ENCODE peak calls at places on chromosomes 7 and 10, in seven cellular contexts. O is tibial nerve, R is fibroblast of lung, Y is brain microvascular endothelial cell, V is dorsolateral prefrontal cortex, Z is PC-3, M is SK-N-SH. A is an unnamed sample.

GRCh38 chr7:36970551-36971514 is 246.5 kb upstream of the AOAH start:
- DNase-seq in R (no peak), V (no peak), M (no peak), O (no peak), Z (no peak), Y (no peak), A (no peak)

GRCh38 chr7:135726389-135726788 is 1.6 kb downstream of the SLC13A4 start:
- DNase-seq in Y (no peak), Z (no peak), V (no peak), O (no peak), R (no peak), M (no peak), A (no peak)

GRCh38 chr10:132382231-132382922 is 14.6 kb upstream of the PWWP2B start:
- DNase-seq in R (no peak), O (no peak), Z (no peak), V (no peak), Y (no peak), M (no peak), A (peak; percentile 2)

GRCh38 chr10:29344073-29344820 is 55.4 kb downstream of the LYZL1 start:
- DNase-seq in Y (peak; percentile 75), R (no peak), V (no peak), Z (peak; percentile 3), M (no peak), O (peak; percentile 34), A (no peak)

GRCh38 chr10:123149568-123150228 is 1.8 kb downstream of the HMX2 start:
- DNase-seq in V (no peak), M (peak; percentile 63), R (peak; percentile 44), O (no peak), Y (no peak), Z (no peak), A (peak; percentile 51)

GRCh38 chr10:103812004-103812403 is 43.4 kb downstream of the SH3PXD2A start:
- DNase-seq in O (no peak), Y (no peak), R (no peak), M (no peak), Z (no peak), V (no peak), A (no peak)

GRCh38 chr7:116393654-116394053 is 105.9 kb upstream of the CAV2 start:
- DNase-seq in R (peak; percentile 18), V (no peak), Z (no peak), Y (peak; percentile 33), O (no peak), M (no peak), A (no peak)

GRCh38 chr10:1074748-1075358 is 18.7 kb downstream of the WDR37 start:
- DNase-seq in Y (no peak), V (no peak), M (peak; percentile 32), Z (no peak), R (peak; percentile 13), O (no peak), A (no peak)

GRCh38 chr7:108211382-108212201 is 81.4 kb upstream of the LAMB4 start:
- DNase-seq in M (no peak), O (no peak), V (peak; percentile 51), Z (peak; percentile 85), R (peak; percentile 28), Y (peak; percentile 48), A (no peak)

GRCh38 chr10:47412869-47413268 is 28.8 kb upstream of the ZNF488 start:
- DNase-seq in Y (no peak), Z (peak; percentile 33), M (no peak), V (no peak), O (no peak), R (no peak), A (no peak)

GRCh38 chr7:80244206-80244956 is 109.8 kb downstream of the GNAI1 start:
- DNase-seq in M (no peak), V (no peak), R (peak; percentile 38), O (no peak), Y (no peak), Z (no peak), A (no peak)

GRCh38 chr7:134856141-134856540 is 76.7 kb downstream of the CALD1 start:
- DNase-seq in Y (no peak), Z (no peak), V (no peak), R (no peak), O (no peak), M (peak; percentile 58), A (no peak)

GRCh38 chr7:106542550-106543220 is 118.3 kb downstream of the CCDC71L start:
- DNase-seq in Z (peak; percentile 85), Y (peak; percentile 85), O (peak; percentile 33), M (peak; percentile 65), V (no peak), R (peak; percentile 90), A (no peak)

GRCh38 chr10:29734980-29735627 is 100.3 kb upstream of the SVIL start:
- DNase-seq in Y (peak; percentile 12), V (peak; percentile 54), R (peak; percentile 45), O (peak; percentile 21), M (peak; percentile 82), Z (peak; percentile 30), A (peak; percentile 49)

GRCh38 chr7:147081117-147081516 is 964.5 kb downstream of the CNTNAP2 start:
- DNase-seq in O (no peak), Z (no peak), R (no peak), M (no peak), Y (no peak), V (no peak), A (no peak)

GRCh38 chr7:30923009-30923773 is 11.5 kb downstream of the AQP1 start:
- DNase-seq in R (no peak), Z (no peak), Y (no peak), O (peak; percentile 3), V (peak; percentile 34), M (peak; percentile 17), A (no peak)

DNA sequence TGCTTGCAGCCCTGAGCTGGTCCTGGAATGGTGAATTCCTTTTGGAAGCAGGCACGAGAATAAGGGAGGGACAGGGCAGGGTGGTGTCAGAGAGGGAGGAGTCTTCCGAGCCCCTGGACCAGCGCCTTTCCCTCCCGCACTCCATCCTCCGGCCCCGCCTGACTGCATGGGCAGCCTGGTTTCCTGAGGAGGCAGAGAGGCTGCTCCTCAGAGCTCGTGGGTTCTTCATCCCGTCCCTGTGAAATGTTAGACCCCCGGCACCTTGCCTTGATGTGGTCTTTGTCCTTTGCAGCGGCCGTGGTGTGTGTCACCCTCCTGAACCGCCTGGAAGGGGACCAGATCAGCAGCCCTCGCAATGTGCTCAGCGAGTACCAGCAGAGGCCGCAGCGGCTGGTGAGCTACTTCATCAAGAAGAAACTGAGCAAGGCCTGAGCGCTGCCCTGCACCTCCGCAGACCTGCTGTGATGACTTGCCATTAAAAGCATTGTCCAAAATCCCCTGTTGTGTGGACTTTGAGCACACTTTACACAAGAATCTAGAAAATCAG is 18.9 kb downstream of the UPP1 start:
- DNase-seq in R (no peak), M (no peak), V (no peak), Y (no peak), O (no peak), Z (no peak), A (no peak)
- H3K27ac ChIP-seq in R (no peak overlapping the region), M (no peak overlapping the region), V (no peak overlapping the region), Y (no peak overlapping the region), O (no peak overlapping the region), Z (no peak overlapping the region), A (no peak overlapping the region)

GRCh38 chr10:100567826-100568225 is 32.1 kb downstream of the HIF1AN start:
- DNase-seq in Y (no peak), M (no peak), O (no peak), Z (no peak), V (no peak), R (no peak), A (no peak)
- H3K27me3 ChIP-seq in Y (peaks cover 46% of the 10 kb centered on the region), M (no peaks in the 10 kb centered on the region), O (peaks cover 92% of the 10 kb centered on the region), Z (no peaks in the 10 kb centered on the region), V (peaks cover 32% of the 10 kb centered on the region), R (peaks cover 40% of the 10 kb centered on the region), A (peaks cover 51% of the 10 kb centered on the region)

GRCh38 chr10:5585517-5586222 is 60.9 kb downstream of the CALML3 start:
- DNase-seq in Y (no peak), M (no peak), O (no peak), R (no peak), V (no peak), Z (peak; percentile 55), A (no peak)
- TF ChIP-seq CTCF in Y (no peak), M (no peak), O (no peak), R (no peak), V (no peak), Z (no peak), A (no peak)

GRCh38 chr7:1058311-1058710 is 14.0 kb downstream of the GPR146 start:
- DNase-seq in R (no peak), Z (no peak), O (no peak), Y (no peak), V (no peak), M (no peak), A (no peak)
- H3K27ac ChIP-seq in R (no peak overlapping the region), Z (no peak overlapping the region), O (peak overlapping the region; percentile 79), Y (no peak overlapping the region), V (peak overlapping the region; percentile 61), M (no peak overlapping the region), A (no peak overlapping the region)

GRCh38 chr7:27137603-27138410 is 5.7 kb downstream of the HOXA5 start:
- DNase-seq in R (peak; percentile 73), O (no peak), M (no peak), Y (no peak), V (no peak), Z (no peak), A (no peak)
- H3K27me3 ChIP-seq in R (no peaks in the 10 kb centered on the region), O (peaks cover 71% of the 10 kb centered on the region), M (peaks cover 100% of the 10 kb centered on the region), Y (peaks cover 97% of the 10 kb centered on the region), V (peaks cover 100% of the 10 kb centered on the region), Z (no peaks in the 10 kb centered on the region), A (peaks cover 65% of the 10 kb centered on the region)

GRCh38 chr7:91055219-91055618 is 209.0 kb upstream of the FZD1 start:
- DNase-seq in Z (no peak), V (no peak), O (no peak), R (no peak), M (no peak), Y (no peak), A (no peak)
- TF ChIP-seq CTCF in Z (peak; percentile 43), V (no peak), O (no peak), R (no peak), M (peak; percentile 37), Y (no peak), A (no peak)

DNA sequence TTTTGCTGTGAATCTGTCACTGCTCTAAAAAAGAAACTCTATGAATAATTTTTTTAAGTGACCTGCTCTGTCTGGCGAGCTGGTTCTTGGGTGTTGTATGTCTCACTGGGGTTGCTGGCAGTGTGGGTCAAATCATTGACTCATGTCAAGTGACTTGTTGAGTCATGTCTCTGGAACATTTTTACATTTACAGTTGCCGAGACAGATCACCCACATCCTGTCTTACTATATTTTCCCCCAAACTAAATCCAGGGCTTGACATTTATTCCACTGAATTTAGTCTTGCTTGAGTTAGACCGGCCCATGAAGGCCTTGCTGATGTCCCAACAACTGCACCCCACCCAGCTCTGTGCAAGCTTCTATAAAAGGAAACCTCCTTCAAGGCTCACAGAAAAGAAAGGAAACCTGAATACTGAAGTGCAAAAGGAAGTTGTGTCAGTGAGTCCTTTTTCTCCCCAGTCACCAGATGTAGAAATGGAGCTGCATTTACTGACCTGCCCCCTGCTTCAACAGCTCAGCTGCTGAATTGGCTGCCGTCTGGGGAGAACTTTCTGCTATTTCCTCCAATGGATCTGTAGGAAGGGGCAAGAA is 290.4 kb downstream of the TNS3 start:
- DNase-seq in M (no peak), Z (peak; percentile 92), R (peak; percentile 95), V (no peak), Y (peak; percentile 96), O (no peak), A (no peak)
- H3K27ac ChIP-seq in M (peak overlapping the region; percentile 77), Z (peak overlapping the region; percentile 92), R (peak overlapping the region; percentile 77), V (no peak overlapping the region), Y (peak overlapping the region; percentile 95), O (no peak overlapping the region), A (no peak overlapping the region)